ENCODE peak calls at places on chromosomes 3 and 15, in seven cellular contexts. Y, B, L, E, F, Q and W are unnamed samples.

GRCh38 chr3:73086071-73086494 is 24.6 kb downstream of the EBLN2 start:
- DNase-seq in Q (peak), Y (peak), L (peak), B (no peak), E (peak), F (peak), W (no peak)

GRCh38 chr3:194134231-194134756 is 1.7 kb upstream of the HES1 start:
- DNase-seq in F (no peak), B (no peak), Q (no peak), L (peak), E (peak), Y (peak), W (peak)

GRCh38 chr3:59555593-59556315 is 505.9 kb upstream of the CFAP20DC start:
- DNase-seq in B (no peak), Y (no peak), L (no peak), Q (no peak), E (no peak), F (no peak), W (no peak)

GRCh38 chr3:147864754-147865354 is 455.7 kb downstream of the ZIC1 start:
- DNase-seq in Q (peak), F (no peak), L (no peak), Y (no peak), B (no peak), E (no peak), W (no peak)

GRCh38 chr3:23594066-23594465 is 211.7 kb upstream of the UBE2E1 start:
- DNase-seq in Q (no peak), E (no peak), F (no peak), B (no peak), Y (no peak), L (no peak), W (no peak)

GRCh38 chr3:157405457-157405856 is 31.2 kb upstream of the PTX3 start:
- DNase-seq in B (no peak), Q (peak), L (peak), F (no peak), Y (no peak), E (no peak), W (no peak)

GRCh38 chr3:104198136-104198535 is 1168.6 kb upstream of the ALCAM start:
- DNase-seq in E (no peak), L (no peak), F (no peak), B (no peak), Q (no peak), Y (no peak), W (no peak)

GRCh38 chr3:71117572-71118247 is 465.8 kb downstream of the FOXP1 start:
- DNase-seq in F (peak), L (no peak), E (no peak), Q (no peak), Y (no peak), B (no peak), W (no peak)

GRCh38 chr3:25532763-25533162 is 104.7 kb downstream of the RARB start:
- DNase-seq in F (peak), L (no peak), Q (no peak), E (no peak), Y (peak), B (no peak), W (no peak)

GRCh38 chr3:25783661-25784512 is 644 bp upstream of the NGLY1 start:
- DNase-seq in L (peak), F (peak), E (no peak), B (no peak), Y (no peak), Q (no peak), W (no peak)

GRCh38 chr3:161890147-161890625 is 393.6 kb downstream of the OTOL1 start:
- DNase-seq in B (peak), E (no peak), L (peak), F (no peak), Q (peak), Y (no peak), W (no peak)

GRCh38 chr3:8555705-8556314 is 54.2 kb downstream of the LMCD1 start:
- DNase-seq in E (peak), B (no peak), F (no peak), L (no peak), Q (no peak), Y (no peak), W (no peak)

GRCh38 chr3:176352716-176353334 is 844.5 kb downstream of the TBL1XR1 start:
- DNase-seq in B (peak), Y (no peak), F (no peak), Q (no peak), E (no peak), L (no peak), W (no peak)

GRCh38 chr3:195100903-195101591 is 169.9 kb downstream of the XXYLT1 start:
- DNase-seq in B (peak), Q (no peak), E (peak), Y (no peak), L (no peak), F (no peak), W (no peak)

GRCh38 chr3:110519066-110519465 is 552.5 kb upstream of the NECTIN3 start:
- DNase-seq in B (no peak), Q (no peak), Y (no peak), L (no peak), E (no peak), F (no peak), W (no peak)

GRCh38 chr15:93801206-93801605 is 430.2 kb upstream of the MCTP2 start:
- DNase-seq in B (no peak), L (no peak), E (no peak), Q (no peak), Y (no peak), F (no peak), W (no peak)

GRCh38 chr3:133572158-133573053 is 1.1 kb upstream of the CDV3 start:
- DNase-seq in L (no peak), B (no peak), Q (no peak), F (no peak), Y (no peak), E (no peak), W (no peak)

GRCh38 chr3:131217296-131217741 is 164.3 kb upstream of the NUDT16 start:
- DNase-seq in Q (no peak), Y (no peak), F (no peak), E (no peak), L (no peak), B (no peak), W (no peak)

GRCh38 chr3:104564045-104564643 is 802.6 kb upstream of the ALCAM start:
- DNase-seq in F (peak), Y (peak), L (peak), E (no peak), B (peak), Q (peak), W (no peak)

GRCh38 chr3:147680820-147681488 is 271.8 kb downstream of the ZIC1 start:
- DNase-seq in B (no peak), L (peak), F (no peak), E (no peak), Y (no peak), Q (no peak), W (no peak)

GRCh38 chr3:194691481-194692281 is 6.0 kb downstream of the FAM43A start:
- DNase-seq in B (no peak), F (no peak), E (peak), Q (no peak), L (no peak), Y (no peak), W (peak)

GRCh38 chr3:123159926-123160635 is 41.7 kb upstream of the SEC22A start:
- DNase-seq in F (no peak), L (peak), Q (no peak), E (peak), B (peak), Y (no peak), W (no peak)

GRCh38 chr3:126155280-126155640 is 25.1 kb downstream of the ALDH1L1 start:
- DNase-seq in Y (no peak), L (peak), E (no peak), B (no peak), Q (no peak), F (no peak), W (no peak)

GRCh38 chr3:51031666-51032065 is 353.4 kb upstream of the MANF start:
- DNase-seq in Y (no peak), F (no peak), B (no peak), Q (no peak), L (no peak), E (no peak), W (no peak)

GRCh38 chr3:111616417-111617105 is 21.4 kb upstream of the ZBED2 start:
- DNase-seq in Y (no peak), L (no peak), Q (no peak), F (no peak), B (no peak), E (no peak), W (no peak)

GRCh38 chr15:41284425-41285177 is 47.8 kb downstream of the OIP5 start:
- DNase-seq in F (peak), L (peak), E (peak), B (no peak), Q (no peak), Y (no peak), W (no peak)

GRCh38 chr3:22284559-22284958 is 533.5 kb upstream of the ZNF385D start:
- DNase-seq in Y (no peak), Q (no peak), E (no peak), B (no peak), L (no peak), F (no peak), W (no peak)

GRCh38 chr3:161913786-161914389 is 417.3 kb downstream of the OTOL1 start:
- DNase-seq in L (no peak), B (no peak), Q (peak), Y (no peak), F (no peak), E (no peak), W (no peak)

GRCh38 chr3:72997421-72997961 is 880 bp downstream of the PPP4R2 start:
- DNase-seq in E (peak), Y (no peak), F (peak), B (peak), L (peak), Q (no peak), W (no peak)

GRCh38 chr3:155548194-155548593 is 196.7 kb downstream of the PLCH1 start:
- DNase-seq in B (peak), Y (no peak), F (no peak), L (peak), E (no peak), Q (peak), W (no peak)

GRCh38 chr3:20073683-20074082 is 33.4 kb downstream of the KAT2B start:
- DNase-seq in Q (no peak), L (no peak), E (no peak), Y (no peak), F (no peak), B (no peak), W (no peak)

GRCh38 chr15:22955544-22956085 is 24.6 kb downstream of the CYFIP1 start:
- DNase-seq in F (no peak), E (no peak), L (no peak), B (no peak), Q (no peak), Y (no peak), W (no peak)

GRCh38 chr3:57927916-57928315 is 80.3 kb upstream of the FLNB start:
- DNase-seq in E (no peak), F (no peak), Q (no peak), B (no peak), Y (no peak), L (peak), W (no peak)

GRCh38 chr15:80564056-80564455 is 131.1 kb upstream of the ABHD17C start:
- DNase-seq in F (no peak), B (no peak), Q (no peak), Y (no peak), L (no peak), E (no peak), W (no peak)

GRCh38 chr3:12905316-12906071 is 64.1 kb upstream of the RPL32 start:
- DNase-seq in E (no peak), F (no peak), L (no peak), Q (no peak), B (no peak), Y (no peak), W (no peak)

GRCh38 chr3:38227989-38228388 is 37.6 kb upstream of the SLC22A13 start:
- DNase-seq in B (no peak), L (peak), Q (peak), E (no peak), F (no peak), Y (no peak), W (no peak)

GRCh38 chr15:73873889-73874511 is 636 bp downstream of the TBC1D21 start:
- DNase-seq in Q (no peak), Y (no peak), F (peak), E (peak), L (peak), B (peak), W (no peak)

GRCh38 chr15:68608206-68608843 is 29.5 kb downstream of the CORO2B start:
- DNase-seq in Q (no peak), E (no peak), F (peak), L (no peak), Y (no peak), B (no peak), W (no peak)